ENCODE peak calls at places on chromosomes 12 and 14, in six cellular contexts. I is KG1, E is cardiac muscle cell, G is GM23248, V is NCI-H1105, N is keratinocyte. T is an unnamed sample.

GRCh38 chr12:77204055-77204454 is 138.7 kb upstream of the E2F7 start:
- DNase-seq in N (no peak), V (no peak), E (peak; percentile 41), G (no peak), I (no peak), T (no peak)

GRCh38 chr14:33219957-33220356 is 281.3 kb downstream of the NPAS3 start:
- DNase-seq in E (no peak), V (no peak), N (no peak), I (no peak), G (no peak), T (no peak)

GRCh38 chr12:93533310-93533709 is 39.2 kb upstream of the SOCS2 start:
- DNase-seq in E (no peak), N (no peak), G (no peak), I (no peak), V (no peak), T (no peak)

GRCh38 chr12:559907-560455 is 100.2 kb downstream of the B4GALNT3 start:
- DNase-seq in G (no peak), V (no peak), N (no peak), I (no peak), E (no peak), T (no peak)

GRCh38 chr12:88351121-88351520 is 209.0 kb downstream of the TMTC3 start:
- DNase-seq in N (no peak), G (peak; percentile 31), V (no peak), I (no peak), E (no peak), T (no peak)

GRCh38 chr12:80810874-80811273 is 94.2 kb downstream of the MYF5 start:
- DNase-seq in E (peak; percentile 10), I (no peak), N (no peak), G (peak; percentile 4), V (no peak), T (no peak)

GRCh38 chr12:9933966-9934365 is 1.8 kb upstream of the CLEC2A start:
- DNase-seq in N (no peak), V (no peak), I (no peak), G (peak; percentile 25), E (no peak), T (no peak)

GRCh38 chr14:72906316-72906715 is 12.4 kb upstream of the DPF3 start:
- DNase-seq in N (no peak), G (peak; percentile 88), V (no peak), I (no peak), E (peak; percentile 73), T (no peak)

GRCh38 chr12:119512772-119513497 is 80.6 kb upstream of the TMEM233 start:
- DNase-seq in V (no peak), N (no peak), G (peak; percentile 27), I (no peak), E (peak; percentile 8), T (no peak)

GRCh38 chr14:67583711-67584644 is 16.1 kb downstream of the PIGH start:
- DNase-seq in N (no peak), I (no peak), E (peak; percentile 68), G (peak; percentile 58), V (peak; percentile 41), T (no peak)

GRCh38 chr12:90652280-90652679 is 302.7 kb downstream of the CCER1 start:
- DNase-seq in V (no peak), E (no peak), I (no peak), G (no peak), N (no peak), T (no peak)

GRCh38 chr12:112812598-112813406 is 21.3 kb downstream of the RPH3A start:
- DNase-seq in G (no peak), E (peak; percentile 3), N (no peak), I (no peak), V (no peak), T (no peak)

GRCh38 chr12:57624441-57625220 is 8.4 kb downstream of the B4GALNT1 start:
- DNase-seq in V (no peak), E (no peak), G (no peak), N (no peak), I (no peak), T (no peak)

GRCh38 chr12:131599214-131600159 is 111.4 kb upstream of the SFSWAP start:
- DNase-seq in E (no peak), V (no peak), I (no peak), N (no peak), G (peak; percentile 13), T (no peak)

GRCh38 chr12:115709410-115710065 is 568.0 kb downstream of the MED13L start:
- DNase-seq in N (no peak), V (peak; percentile 73), E (peak; percentile 72), G (peak; percentile 22), I (no peak), T (no peak)

GRCh38 chr14:101222362-101223090 is 319.0 kb upstream of the RTL1 start:
- DNase-seq in V (no peak), G (no peak), I (no peak), N (no peak), E (no peak), T (no peak)

GRCh38 chr12:25276199-25276937 is 25.6 kb upstream of the KRAS start:
- DNase-seq in N (peak; percentile 75), G (peak; percentile 69), V (peak; percentile 45), E (peak; percentile 87), I (no peak), T (peak; percentile 53)

GRCh38 chr12:121575952-121576615 is 4.7 kb downstream of the KDM2B start:
- DNase-seq in E (peak; percentile 49), N (no peak), G (peak; percentile 18), I (no peak), V (no peak), T (no peak)

GRCh38 chr14:88706425-88706824 is 86.3 kb downstream of the EML5 start:
- DNase-seq in E (no peak), G (peak; percentile 67), I (no peak), V (no peak), N (no peak), T (no peak)

GRCh38 chr12:122874081-122874480 is 21.8 kb downstream of the VPS37B start:
- DNase-seq in N (no peak), E (no peak), G (no peak), I (no peak), V (no peak), T (no peak)

GRCh38 chr14:31927348-31927826 is 149.7 kb upstream of the ARHGAP5 start:
- DNase-seq in G (peak; percentile 93), V (no peak), I (no peak), N (no peak), E (peak; percentile 77), T (peak; percentile 55)

GRCh38 chr14:106459971-106460730 is 933.8 kb downstream of the TMEM121 start:
- DNase-seq in I (no peak), G (no peak), V (no peak), N (no peak), E (no peak), T (peak; percentile 42)

GRCh38 chr12:53201170-53201541 is 5.9 kb downstream of the ITGB7 start:
- DNase-seq in N (no peak), V (no peak), G (no peak), E (peak; percentile 45), I (no peak), T (no peak)

GRCh38 chr14:73153272-73153671 is 17.0 kb downstream of the PSEN1 start:
- DNase-seq in N (no peak), E (peak; percentile 49), G (peak; percentile 83), V (no peak), I (no peak), T (no peak)

GRCh38 chr14:72878746-72879145 is 15.2 kb downstream of the DPF3 start:
- DNase-seq in N (no peak), I (no peak), V (no peak), E (no peak), G (no peak), T (no peak)

GRCh38 chr14:59705866-59706265 is 129.3 kb upstream of the CCDC175 start:
- DNase-seq in N (no peak), I (no peak), V (no peak), E (no peak), G (no peak), T (no peak)

GRCh38 chr12:85280138-85280983 is at the start of gene ALX1:
- DNase-seq in V (no peak), I (no peak), N (no peak), E (peak; percentile 17), G (peak; percentile 50), T (no peak)

GRCh38 chr12:14784471-14784870 is 18.8 kb downstream of the WBP11 start:
- DNase-seq in V (no peak), E (no peak), G (no peak), N (no peak), I (no peak), T (no peak)

GRCh38 chr14:50053935-50054334 is 62.4 kb downstream of the VCPKMT start:
- DNase-seq in N (no peak), E (no peak), V (no peak), G (no peak), I (no peak), T (no peak)

GRCh38 chr14:57714487-57714899 is 151.4 kb downstream of the SLC35F4 start:
- DNase-seq in N (no peak), V (no peak), G (no peak), E (no peak), I (no peak), T (no peak)

GRCh38 chr14:100803694-100804075 is 22.2 kb upstream of the MEG3 start:
- DNase-seq in V (no peak), E (no peak), G (no peak), I (no peak), N (no peak), T (no peak)

GRCh38 chr14:100417466-100417865 is 94.3 kb downstream of the SLC25A47 start:
- DNase-seq in N (peak; percentile 64), G (peak; percentile 97), I (no peak), V (no peak), E (peak; percentile 90), T (no peak)

GRCh38 chr12:121568971-121569808 is 11.6 kb downstream of the KDM2B start:
- DNase-seq in E (peak; percentile 67), I (no peak), G (peak; percentile 55), N (no peak), V (no peak), T (no peak)

GRCh38 chr12:21615441-21615840 is 10.8 kb upstream of the GYS2 start:
- DNase-seq in I (no peak), G (peak; percentile 24), N (no peak), V (no peak), E (peak; percentile 6), T (peak; percentile 23)

GRCh38 chr12:92145481-92145730 is 240 bp downstream of the BTG1 start:
- DNase-seq in G (no peak), N (no peak), E (no peak), I (no peak), V (no peak), T (no peak)

T was measured in T-helper 2 cell treated with Interferon-gamma antibody and Interleukin-4, amounts not matched to agents 5 μg/mL and 100 μg/mL, for 36 hours.